ENCODE peak calls at places on chromosomes 2 and 18, in eight cellular contexts. One of them, this sample, is unnamed.

GRCh38 chr2:169636440-169637097 is 52.4 kb downstream of the PPIG start:
- DNase-seq in transverse colon: no peak
- DNase-seq in tibial nerve: no peak
- DNase-seq in kidney: no peak
- DNase-seq in mammary epithelial cell: no peak
- DNase-seq in GM23248: no peak
- DNase-seq in body of pancreas: no peak
- DNase-seq in hepatocyte: no peak
- DNase-seq in this sample: no peak

GRCh38 chr2:222318026-222318711 is 19.4 kb upstream of the PAX3 start:
- DNase-seq in tibial nerve: no peak
- DNase-seq in transverse colon: peak; percentile 75
- DNase-seq in hepatocyte: peak; percentile 84
- DNase-seq in GM23248: peak; percentile 70
- DNase-seq in body of pancreas: peak; percentile 68
- DNase-seq in mammary epithelial cell: peak; percentile 72
- DNase-seq in kidney: peak; percentile 83
- DNase-seq in this sample: peak; percentile 66

GRCh38 chr2:12302140-12302539 is 414.6 kb upstream of the TRIB2 start:
- DNase-seq in hepatocyte: no peak
- DNase-seq in tibial nerve: no peak
- DNase-seq in GM23248: no peak
- DNase-seq in body of pancreas: no peak
- DNase-seq in kidney: no peak
- DNase-seq in mammary epithelial cell: no peak
- DNase-seq in transverse colon: no peak
- DNase-seq in this sample: no peak

GRCh38 chr2:222043897-222044296 is 254.9 kb downstream of the PAX3 start:
- DNase-seq in transverse colon: no peak
- DNase-seq in tibial nerve: no peak
- DNase-seq in GM23248: no peak
- DNase-seq in mammary epithelial cell: no peak
- DNase-seq in kidney: no peak
- DNase-seq in body of pancreas: no peak
- DNase-seq in hepatocyte: no peak
- DNase-seq in this sample: no peak

GRCh38 chr2:84881581-84882414 is 914 bp upstream of the TRABD2A start:
- DNase-seq in hepatocyte: peak; percentile 85
- DNase-seq in body of pancreas: peak; percentile 78
- DNase-seq in GM23248: peak; percentile 92
- DNase-seq in kidney: peak; percentile 89
- DNase-seq in transverse colon: peak; percentile 92
- DNase-seq in mammary epithelial cell: peak; percentile 77
- DNase-seq in tibial nerve: peak; percentile 67
- DNase-seq in this sample: peak; percentile 87

GRCh38 chr2:177799531-177799930 is 273.0 kb downstream of the PDE11A start:
- DNase-seq in mammary epithelial cell: no peak
- DNase-seq in GM23248: peak; percentile 58
- DNase-seq in kidney: no peak
- DNase-seq in hepatocyte: peak; percentile 60
- DNase-seq in transverse colon: no peak
- DNase-seq in tibial nerve: no peak
- DNase-seq in body of pancreas: no peak
- DNase-seq in this sample: peak; percentile 7

GRCh38 chr2:175004730-175004979 is 526 bp downstream of the CHN1 start:
- DNase-seq in hepatocyte: no peak
- DNase-seq in transverse colon: no peak
- DNase-seq in GM23248: peak; percentile 57
- DNase-seq in body of pancreas: peak; percentile 12
- DNase-seq in mammary epithelial cell: no peak
- DNase-seq in tibial nerve: no peak
- DNase-seq in kidney: peak; percentile 72
- DNase-seq in this sample: no peak

GRCh38 chr2:19955544-19956422 is 34.1 kb downstream of the WDR35 start:
- DNase-seq in transverse colon: peak; percentile 44
- DNase-seq in mammary epithelial cell: peak; percentile 49
- DNase-seq in hepatocyte: peak; percentile 89
- DNase-seq in GM23248: peak; percentile 90
- DNase-seq in body of pancreas: peak; percentile 62
- DNase-seq in tibial nerve: no peak
- DNase-seq in kidney: no peak
- DNase-seq in this sample: peak; percentile 61

GRCh38 chr2:109070290-109070689 is 58.7 kb upstream of the SH3RF3 start:
- DNase-seq in kidney: no peak
- DNase-seq in hepatocyte: no peak
- DNase-seq in tibial nerve: no peak
- DNase-seq in GM23248: no peak
- DNase-seq in transverse colon: no peak
- DNase-seq in mammary epithelial cell: no peak
- DNase-seq in body of pancreas: no peak
- DNase-seq in this sample: no peak

GRCh38 chr18:64311859-64312258 is 163.0 kb upstream of the LINC00305 start:
- DNase-seq in mammary epithelial cell: no peak
- DNase-seq in body of pancreas: no peak
- DNase-seq in tibial nerve: no peak
- DNase-seq in GM23248: no peak
- DNase-seq in hepatocyte: no peak
- DNase-seq in transverse colon: no peak
- DNase-seq in kidney: no peak
- DNase-seq in this sample: no peak

GRCh38 chr2:144217853-144218633 is 301.9 kb downstream of the ZEB2 start:
- DNase-seq in tibial nerve: no peak
- DNase-seq in kidney: no peak
- DNase-seq in transverse colon: no peak
- DNase-seq in mammary epithelial cell: no peak
- DNase-seq in body of pancreas: no peak
- DNase-seq in hepatocyte: no peak
- DNase-seq in GM23248: peak; percentile 43
- DNase-seq in this sample: peak; percentile 6

GRCh38 chr2:239025081-239025801 is 177.4 kb downstream of the TWIST2 start:
- DNase-seq in GM23248: peak; percentile 91
- DNase-seq in tibial nerve: no peak
- DNase-seq in body of pancreas: no peak
- DNase-seq in transverse colon: no peak
- DNase-seq in hepatocyte: peak; percentile 71
- DNase-seq in mammary epithelial cell: peak; percentile 66
- DNase-seq in kidney: no peak
- DNase-seq in this sample: peak; percentile 86

GRCh38 chr18:48792611-48793368 is 158.0 kb downstream of the SMAD7 start:
- DNase-seq in transverse colon: no peak
- DNase-seq in mammary epithelial cell: no peak
- DNase-seq in kidney: no peak
- DNase-seq in tibial nerve: peak; percentile 2
- DNase-seq in hepatocyte: no peak
- DNase-seq in body of pancreas: no peak
- DNase-seq in GM23248: no peak
- DNase-seq in this sample: no peak

GRCh38 chr2:182542501-182543258 is 115.8 kb upstream of the PDE1A start:
- DNase-seq in mammary epithelial cell: no peak
- DNase-seq in transverse colon: no peak
- DNase-seq in tibial nerve: no peak
- DNase-seq in GM23248: peak; percentile 63
- DNase-seq in kidney: no peak
- DNase-seq in body of pancreas: no peak
- DNase-seq in hepatocyte: no peak
- DNase-seq in this sample: peak; percentile 61

GRCh38 chr18:7778181-7778580 is 211.1 kb downstream of the PTPRM start:
- DNase-seq in transverse colon: no peak
- DNase-seq in GM23248: no peak
- DNase-seq in body of pancreas: no peak
- DNase-seq in tibial nerve: no peak
- DNase-seq in mammary epithelial cell: no peak
- DNase-seq in hepatocyte: no peak
- DNase-seq in kidney: no peak
- DNase-seq in this sample: peak; percentile 27

GRCh38 chr18:13617826-13618515 is 108.4 kb downstream of the FAM210A start:
- DNase-seq in body of pancreas: no peak
- DNase-seq in kidney: no peak
- DNase-seq in transverse colon: no peak
- DNase-seq in hepatocyte: no peak
- DNase-seq in GM23248: no peak
- DNase-seq in tibial nerve: no peak
- DNase-seq in mammary epithelial cell: no peak
- DNase-seq in this sample: no peak

GRCh38 chr2:74522516-74522915 is 3.5 kb downstream of the DQX1 start:
- DNase-seq in tibial nerve: no peak
- DNase-seq in transverse colon: no peak
- DNase-seq in GM23248: no peak
- DNase-seq in body of pancreas: no peak
- DNase-seq in kidney: no peak
- DNase-seq in hepatocyte: no peak
- DNase-seq in mammary epithelial cell: no peak
- DNase-seq in this sample: no peak

GRCh38 chr2:85888745-85889647 is at the start of gene ST3GAL5:
- DNase-seq in kidney: peak; percentile 97
- DNase-seq in transverse colon: peak; percentile 91
- DNase-seq in body of pancreas: peak; percentile 93
- DNase-seq in mammary epithelial cell: peak; percentile 72
- DNase-seq in GM23248: peak; percentile 90
- DNase-seq in hepatocyte: peak; percentile 95
- DNase-seq in tibial nerve: peak; percentile 82
- DNase-seq in this sample: peak; percentile 77

GRCh38 chr2:146912536-146912935 is 932.3 kb upstream of the ACVR2A start:
- DNase-seq in GM23248: no peak
- DNase-seq in body of pancreas: no peak
- DNase-seq in transverse colon: no peak
- DNase-seq in hepatocyte: no peak
- DNase-seq in mammary epithelial cell: no peak
- DNase-seq in tibial nerve: no peak
- DNase-seq in kidney: no peak
- DNase-seq in this sample: no peak
- H3K4me1 ChIP-seq in GM23248: no peaks in the 10 kb centered on the region
- H3K4me1 ChIP-seq in body of pancreas: no peaks in the 10 kb centered on the region
- H3K4me1 ChIP-seq in transverse colon: peaks cover 2% of the 10 kb centered on the region
- H3K4me1 ChIP-seq in hepatocyte: peaks cover 10% of the 10 kb centered on the region
- H3K4me1 ChIP-seq in mammary epithelial cell: no peaks in the 10 kb centered on the region
- H3K4me1 ChIP-seq in tibial nerve: no peaks in the 10 kb centered on the region
- H3K4me1 ChIP-seq in kidney: no peaks in the 10 kb centered on the region
- H3K4me1 ChIP-seq in this sample: no peaks in the 10 kb centered on the region

DNA sequence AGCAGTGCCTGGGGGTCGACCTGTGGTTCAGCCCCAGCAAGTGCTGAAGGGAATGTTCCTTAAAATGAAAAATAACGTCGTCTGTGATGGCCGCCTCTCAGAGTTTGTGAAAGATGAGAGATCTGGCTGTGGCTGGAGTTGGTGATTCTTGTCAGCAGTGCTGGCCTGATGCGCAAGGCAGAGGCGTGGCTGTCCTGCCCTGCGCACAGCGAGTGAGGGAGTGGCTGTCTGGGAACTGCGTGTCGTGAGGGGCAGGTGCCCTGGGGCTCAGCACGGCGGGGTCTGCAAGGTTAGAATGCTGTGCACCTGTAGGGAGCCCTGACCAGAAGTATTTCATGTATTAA is 8.8 kb downstream of the NFATC1 start:
- DNase-seq in tibial nerve: no peak
- DNase-seq in kidney: peak; percentile 63
- DNase-seq in mammary epithelial cell: no peak
- DNase-seq in hepatocyte: no peak
- DNase-seq in transverse colon: no peak
- DNase-seq in GM23248: peak; percentile 63
- DNase-seq in body of pancreas: no peak
- DNase-seq in this sample: no peak
- H3K4me1 ChIP-seq in tibial nerve: peaks cover 69% of the 10 kb centered on the region
- H3K4me1 ChIP-seq in kidney: no peaks in the 10 kb centered on the region
- H3K4me1 ChIP-seq in mammary epithelial cell: peaks cover 9% of the 10 kb centered on the region
- H3K4me1 ChIP-seq in hepatocyte: no peaks in the 10 kb centered on the region
- H3K4me1 ChIP-seq in transverse colon: peaks cover 34% of the 10 kb centered on the region
- H3K4me1 ChIP-seq in GM23248: peaks cover 7% of the 10 kb centered on the region
- H3K4me1 ChIP-seq in body of pancreas: peaks cover 30% of the 10 kb centered on the region
- H3K4me1 ChIP-seq in this sample: no peaks in the 10 kb centered on the region

DNA sequence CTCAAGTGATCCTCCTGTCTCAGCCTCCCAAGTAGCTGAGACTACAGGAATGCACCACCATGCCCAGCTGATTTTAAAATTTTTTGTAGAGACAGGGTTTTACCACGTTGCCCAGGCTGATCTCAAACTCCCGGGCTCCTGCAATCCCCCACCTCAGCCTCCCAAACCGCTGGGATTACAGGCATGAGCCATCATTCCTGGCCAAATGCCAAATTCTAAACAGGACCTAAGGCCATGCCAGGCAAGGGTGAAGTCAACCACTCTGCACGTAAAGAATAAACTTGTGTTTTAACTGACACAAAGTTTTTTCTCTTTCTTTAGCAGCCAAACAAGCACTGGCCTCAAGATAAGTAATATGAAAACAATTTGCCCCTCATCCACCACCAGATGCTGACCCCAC is 37.4 kb upstream of the SATB2 start:
- DNase-seq in body of pancreas: no peak
- DNase-seq in mammary epithelial cell: peak; percentile 21
- DNase-seq in transverse colon: no peak
- DNase-seq in tibial nerve: no peak
- DNase-seq in hepatocyte: no peak
- DNase-seq in GM23248: no peak
- DNase-seq in kidney: no peak
- DNase-seq in this sample: no peak
- H3K4me1 ChIP-seq in body of pancreas: no peaks in the 10 kb centered on the region
- H3K4me1 ChIP-seq in mammary epithelial cell: no peaks in the 10 kb centered on the region
- H3K4me1 ChIP-seq in transverse colon: no peaks in the 10 kb centered on the region
- H3K4me1 ChIP-seq in tibial nerve: no peaks in the 10 kb centered on the region
- H3K4me1 ChIP-seq in hepatocyte: no peaks in the 10 kb centered on the region
- H3K4me1 ChIP-seq in GM23248: no peaks in the 10 kb centered on the region
- H3K4me1 ChIP-seq in kidney: no peaks in the 10 kb centered on the region
- H3K4me1 ChIP-seq in this sample: no peaks in the 10 kb centered on the region

GRCh38 chr2:98468621-98469236 is 24.1 kb downstream of the INPP4A start:
- DNase-seq in GM23248: peak; percentile 59
- DNase-seq in tibial nerve: no peak
- DNase-seq in mammary epithelial cell: no peak
- DNase-seq in kidney: no peak
- DNase-seq in hepatocyte: no peak
- DNase-seq in transverse colon: no peak
- DNase-seq in body of pancreas: no peak
- DNase-seq in this sample: no peak

GRCh38 chr2:98469862-98470544 is 25.3 kb downstream of the INPP4A start:
- DNase-seq in body of pancreas: no peak
- DNase-seq in transverse colon: no peak
- DNase-seq in GM23248: no peak
- DNase-seq in kidney: no peak
- DNase-seq in mammary epithelial cell: no peak
- DNase-seq in hepatocyte: no peak
- DNase-seq in tibial nerve: no peak
- DNase-seq in this sample: no peak

GRCh38 chr2:98472132-98472650 is 27.5 kb downstream of the INPP4A start:
- DNase-seq in body of pancreas: no peak
- DNase-seq in kidney: no peak
- DNase-seq in GM23248: no peak
- DNase-seq in tibial nerve: no peak
- DNase-seq in transverse colon: no peak
- DNase-seq in hepatocyte: no peak
- DNase-seq in mammary epithelial cell: no peak
- DNase-seq in this sample: no peak

GRCh38 chr2:98471402-98472131 is 26.9 kb downstream of the INPP4A start:
- DNase-seq in body of pancreas: peak; percentile 64
- DNase-seq in GM23248: no peak
- DNase-seq in mammary epithelial cell: no peak
- DNase-seq in transverse colon: no peak
- DNase-seq in tibial nerve: no peak
- DNase-seq in hepatocyte: no peak
- DNase-seq in kidney: no peak
- DNase-seq in this sample: no peak

DNA sequence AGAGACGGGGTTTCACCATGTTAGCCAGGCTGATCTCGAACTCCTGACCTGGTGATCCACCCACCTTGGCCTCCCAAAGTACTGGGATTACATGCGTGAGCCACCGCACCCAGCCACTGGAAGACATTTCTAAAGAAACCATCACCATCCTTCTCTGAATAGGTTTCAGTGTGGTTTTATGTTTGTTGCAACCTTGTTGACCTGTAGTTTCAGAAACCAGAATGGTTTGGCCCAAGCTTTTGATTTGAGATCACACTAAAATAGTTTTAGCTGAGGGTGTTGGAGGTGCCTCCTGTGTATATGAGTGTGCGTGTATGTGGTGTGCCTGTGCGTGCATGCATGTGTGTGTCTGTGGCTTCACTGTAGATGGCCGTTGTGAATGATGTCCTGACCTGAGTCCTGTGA is 26.2 kb downstream of the INPP4A start:
- DNase-seq in GM23248: no peak
- DNase-seq in body of pancreas: no peak
- DNase-seq in hepatocyte: no peak
- DNase-seq in kidney: no peak
- DNase-seq in tibial nerve: no peak
- DNase-seq in transverse colon: no peak
- DNase-seq in mammary epithelial cell: no peak
- DNase-seq in this sample: no peak
- H3K4me1 ChIP-seq in GM23248: peaks cover 11% of the 10 kb centered on the region
- H3K4me1 ChIP-seq in body of pancreas: peaks cover 25% of the 10 kb centered on the region
- H3K4me1 ChIP-seq in hepatocyte: peaks cover 2% of the 10 kb centered on the region
- H3K4me1 ChIP-seq in kidney: peaks cover 4% of the 10 kb centered on the region
- H3K4me1 ChIP-seq in tibial nerve: peaks cover 9% of the 10 kb centered on the region
- H3K4me1 ChIP-seq in transverse colon: peaks cover 38% of the 10 kb centered on the region
- H3K4me1 ChIP-seq in mammary epithelial cell: peaks cover 11% of the 10 kb centered on the region
- H3K4me1 ChIP-seq in this sample: no peaks in the 10 kb centered on the region

This sample was measured in fibroblast of lung.